ENCODE peak calls at places on chromosomes 12 and 14, in four cellular contexts. One of them, this sample, is unnamed.

GRCh38 chr12:103986823-103987222 is 21.2 kb downstream of the TDG start:
- DNase-seq in SK-N-SH: no peak
- DNase-seq in HepG2: no peak
- DNase-seq in GM12878: no peak
- DNase-seq in this sample: no peak

GRCh38 chr12:53952335-53952694 is 2.4 kb upstream of the HOXC12 start:
- DNase-seq in SK-N-SH: peak
- DNase-seq in HepG2: no peak
- DNase-seq in GM12878: no peak
- DNase-seq in this sample: peak

GRCh38 chr12:92027243-92027642 is 118.4 kb downstream of the BTG1 start:
- DNase-seq in SK-N-SH: no peak
- DNase-seq in HepG2: no peak
- DNase-seq in GM12878: no peak
- DNase-seq in this sample: no peak

GRCh38 chr12:59911516-59911915 is 315.7 kb downstream of the SLC16A7 start:
- DNase-seq in SK-N-SH: no peak
- DNase-seq in HepG2: no peak
- DNase-seq in GM12878: no peak
- DNase-seq in this sample: no peak

GRCh38 chr14:60734465-60735242 is at the start of gene MNAT1:
- DNase-seq in SK-N-SH: peak
- DNase-seq in HepG2: peak
- DNase-seq in GM12878: peak
- DNase-seq in this sample: peak

GRCh38 chr12:4992881-4993280 is 50.8 kb upstream of the KCNA5 start:
- DNase-seq in SK-N-SH: no peak
- DNase-seq in HepG2: no peak
- DNase-seq in GM12878: no peak
- DNase-seq in this sample: no peak

GRCh38 chr14:99192823-99193222 is 79.2 kb downstream of the BCL11B start:
- DNase-seq in SK-N-SH: no peak
- DNase-seq in HepG2: no peak
- DNase-seq in GM12878: no peak
- DNase-seq in this sample: no peak

GRCh38 chr14:68956728-68957127 is 22.4 kb downstream of the ACTN1 start:
- DNase-seq in SK-N-SH: no peak
- DNase-seq in HepG2: no peak
- DNase-seq in GM12878: no peak
- DNase-seq in this sample: no peak

GRCh38 chr14:61127099-61127498 is 146.1 kb downstream of the SLC38A6 start:
- DNase-seq in SK-N-SH: no peak
- DNase-seq in HepG2: no peak
- DNase-seq in GM12878: no peak
- DNase-seq in this sample: no peak

GRCh38 chr14:22105643-22106042 is 432.0 kb upstream of the OR4E1 start:
- DNase-seq in SK-N-SH: no peak
- DNase-seq in HepG2: no peak
- DNase-seq in GM12878: no peak
- DNase-seq in this sample: no peak

GRCh38 chr12:52896190-52897100 is 8.4 kb downstream of the KRT8 start:
- DNase-seq in SK-N-SH: no peak
- DNase-seq in HepG2: no peak
- DNase-seq in GM12878: no peak
- DNase-seq in this sample: no peak
- TF ChIP-seq FOXM1 in SK-N-SH: no peak
- TF ChIP-seq FOXM1 in HepG2: no peak
- TF ChIP-seq FOXM1 in GM12878: no peak
- TF ChIP-seq FOXM1 in this sample: no peak

GRCh38 chr12:131617596-131618302 is 93.1 kb upstream of the SFSWAP start:
- DNase-seq in SK-N-SH: no peak
- DNase-seq in HepG2: no peak
- DNase-seq in GM12878: no peak
- DNase-seq in this sample: no peak

GRCh38 chr12:131619106-131619642 is 91.7 kb upstream of the SFSWAP start:
- DNase-seq in SK-N-SH: no peak
- DNase-seq in HepG2: no peak
- DNase-seq in GM12878: no peak
- DNase-seq in this sample: no peak

GRCh38 chr12:131619736-131620506 is 91.0 kb upstream of the SFSWAP start:
- DNase-seq in SK-N-SH: no peak
- DNase-seq in HepG2: no peak
- DNase-seq in GM12878: no peak
- DNase-seq in this sample: no peak

GRCh38 chr12:131617179-131617578 is 93.7 kb upstream of the SFSWAP start:
- DNase-seq in SK-N-SH: no peak
- DNase-seq in HepG2: no peak
- DNase-seq in GM12878: no peak
- DNase-seq in this sample: no peak

GRCh38 chr12:131618303-131618658 is 92.6 kb upstream of the SFSWAP start:
- DNase-seq in SK-N-SH: no peak
- DNase-seq in HepG2: no peak
- DNase-seq in GM12878: no peak
- DNase-seq in this sample: peak
- TF ChIP-seq ZBTB33 in SK-N-SH: no peak
- TF ChIP-seq ZBTB33 in HepG2: no peak
- TF ChIP-seq ZBTB33 in GM12878: no peak
- TF ChIP-seq ZBTB33 in this sample: no peak

GRCh38 chr12:38934696-38935095 is 29.3 kb upstream of the CPNE8 start:
- DNase-seq in SK-N-SH: no peak
- DNase-seq in HepG2: no peak
- DNase-seq in GM12878: no peak
- DNase-seq in this sample: no peak

GRCh38 chr12:38930994-38931393 is 25.6 kb upstream of the CPNE8 start:
- DNase-seq in SK-N-SH: no peak
- DNase-seq in HepG2: peak
- DNase-seq in GM12878: no peak
- DNase-seq in this sample: peak

GRCh38 chr12:38932320-38932719 is 26.9 kb upstream of the CPNE8 start:
- DNase-seq in SK-N-SH: no peak
- DNase-seq in HepG2: no peak
- DNase-seq in GM12878: no peak
- DNase-seq in this sample: no peak

GRCh38 chr12:38934078-38934584 is 28.7 kb upstream of the CPNE8 start:
- DNase-seq in SK-N-SH: no peak
- DNase-seq in HepG2: no peak
- DNase-seq in GM12878: no peak
- DNase-seq in this sample: peak

GRCh38 chr12:38931461-38931860 is 26.1 kb upstream of the CPNE8 start:
- DNase-seq in SK-N-SH: no peak
- DNase-seq in HepG2: no peak
- DNase-seq in GM12878: no peak
- DNase-seq in this sample: no peak
- TF ChIP-seq FOXM1 in SK-N-SH: no peak
- TF ChIP-seq FOXM1 in HepG2: no peak
- TF ChIP-seq FOXM1 in GM12878: no peak
- TF ChIP-seq FOXM1 in this sample: no peak

DNA sequence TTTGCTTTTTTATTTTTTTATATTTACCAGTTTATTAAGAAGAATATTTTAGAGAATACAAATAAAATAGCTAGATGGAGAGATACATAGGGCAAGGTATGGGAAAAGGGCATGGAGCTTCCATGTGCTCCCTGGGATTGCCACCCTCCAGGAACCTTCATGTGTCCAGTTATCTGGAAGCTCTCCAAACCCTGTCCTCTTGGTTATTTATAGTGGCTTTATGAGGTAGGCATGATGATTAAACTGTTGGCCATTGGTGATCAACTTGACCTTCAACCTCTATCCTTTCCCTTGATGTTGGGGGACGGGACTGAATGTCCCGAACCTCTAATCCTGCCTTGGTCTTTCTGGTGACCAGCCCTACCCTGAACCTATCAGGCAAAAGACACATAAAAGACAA is 156.3 kb downstream of the CCDC91 start:
- DNase-seq in SK-N-SH: no peak
- DNase-seq in HepG2: no peak
- DNase-seq in GM12878: no peak
- DNase-seq in this sample: no peak
- TF ChIP-seq ZBTB33 in SK-N-SH: no peak
- TF ChIP-seq ZBTB33 in HepG2: no peak
- TF ChIP-seq ZBTB33 in GM12878: no peak
- TF ChIP-seq ZBTB33 in this sample: no peak

DNA sequence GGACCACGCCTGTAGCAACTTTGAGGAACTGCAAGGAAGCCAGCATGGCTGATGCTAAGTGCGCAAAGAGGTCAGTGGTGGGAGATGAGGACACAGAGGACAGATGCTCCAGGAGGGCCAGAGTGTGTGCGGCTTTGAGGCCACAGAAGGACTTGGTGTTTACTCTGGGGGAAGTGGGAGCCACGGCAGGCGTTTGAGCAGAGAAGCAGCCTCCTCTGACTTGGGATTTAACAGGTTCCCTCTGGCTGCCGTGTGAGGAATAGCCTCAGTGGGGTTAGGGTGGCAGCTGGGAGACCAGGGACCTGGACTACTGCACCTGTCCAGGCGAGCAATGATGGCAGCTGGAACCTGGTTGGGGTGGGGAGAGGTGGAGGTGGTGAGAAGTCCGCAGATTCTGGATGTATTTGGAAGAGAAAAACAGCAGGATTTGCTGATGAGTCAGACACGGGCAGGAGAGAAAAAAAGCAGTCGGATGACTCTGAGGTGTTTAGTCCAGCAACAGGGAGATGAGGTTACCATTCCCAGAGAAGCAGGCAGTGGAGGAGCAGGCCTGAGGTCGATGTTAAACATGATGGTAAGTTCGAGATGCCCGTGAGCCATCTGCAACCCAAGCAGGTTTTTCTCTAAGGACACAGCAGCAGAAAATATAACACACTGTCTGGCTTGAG is 143.5 kb downstream of the SCARB1 start:
- DNase-seq in SK-N-SH: no peak
- DNase-seq in HepG2: no peak
- DNase-seq in GM12878: no peak
- DNase-seq in this sample: no peak
- TF ChIP-seq FOXM1 in SK-N-SH: no peak
- TF ChIP-seq FOXM1 in HepG2: no peak
- TF ChIP-seq FOXM1 in GM12878: no peak
- TF ChIP-seq FOXM1 in this sample: no peak

GRCh38 chr12:123478762-123479161 is 20.8 kb downstream of the SNRNP35 start:
- DNase-seq in SK-N-SH: no peak
- DNase-seq in HepG2: no peak
- DNase-seq in GM12878: no peak
- DNase-seq in this sample: no peak
- TF ChIP-seq ZBTB33 in SK-N-SH: no peak
- TF ChIP-seq ZBTB33 in HepG2: no peak
- TF ChIP-seq ZBTB33 in GM12878: no peak
- TF ChIP-seq ZBTB33 in this sample: no peak